ENCODE peak calls at places on chromosome 7, in seven cellular contexts. One of them, this sample, is unnamed.

GRCh38 chr7:111756687-111757178 is 194.4 kb upstream of the IMMP2L start:
- DNase-seq in A549: no peak
- DNase-seq in stomach: no peak
- DNase-seq in IMR-90: peak
- DNase-seq in ovary: peak
- DNase-seq in tibial nerve: peak
- DNase-seq in GM12891: no peak
- DNase-seq in this sample: no peak

GRCh38 chr7:101856488-101857357 is 39.3 kb downstream of the CUX1 start:
- DNase-seq in A549: peak
- DNase-seq in stomach: peak
- DNase-seq in IMR-90: peak
- DNase-seq in ovary: peak
- DNase-seq in tibial nerve: peak
- DNase-seq in GM12891: peak
- DNase-seq in this sample: peak

GRCh38 chr7:106609416-106609815 is 51.5 kb downstream of the CCDC71L start:
- DNase-seq in A549: no peak
- DNase-seq in stomach: no peak
- DNase-seq in IMR-90: peak
- DNase-seq in ovary: no peak
- DNase-seq in tibial nerve: no peak
- DNase-seq in GM12891: no peak
- DNase-seq in this sample: no peak

GRCh38 chr7:105776068-105776790 is 100.2 kb downstream of the ATXN7L1 start:
- DNase-seq in A549: peak
- DNase-seq in stomach: peak
- DNase-seq in IMR-90: peak
- DNase-seq in ovary: peak
- DNase-seq in tibial nerve: peak
- DNase-seq in GM12891: no peak
- DNase-seq in this sample: no peak

GRCh38 chr7:100673942-100674431 is 447 bp downstream of the GNB2 start:
- DNase-seq in A549: no peak
- DNase-seq in stomach: no peak
- DNase-seq in IMR-90: no peak
- DNase-seq in ovary: peak
- DNase-seq in tibial nerve: peak
- DNase-seq in GM12891: peak
- DNase-seq in this sample: peak

GRCh38 chr7:80735330-80735729 is 96.9 kb downstream of the CD36 start:
- DNase-seq in A549: no peak
- DNase-seq in stomach: no peak
- DNase-seq in IMR-90: no peak
- DNase-seq in ovary: no peak
- DNase-seq in tibial nerve: no peak
- DNase-seq in GM12891: no peak
- DNase-seq in this sample: no peak

GRCh38 chr7:20407585-20408466 is 77.1 kb downstream of the ITGB8 start:
- DNase-seq in A549: peak
- DNase-seq in stomach: peak
- DNase-seq in IMR-90: peak
- DNase-seq in ovary: peak
- DNase-seq in tibial nerve: peak
- DNase-seq in GM12891: no peak
- DNase-seq in this sample: no peak

GRCh38 chr7:40866601-40867000 is 731.8 kb downstream of the SUGCT start:
- DNase-seq in A549: peak
- DNase-seq in stomach: no peak
- DNase-seq in IMR-90: no peak
- DNase-seq in ovary: no peak
- DNase-seq in tibial nerve: peak
- DNase-seq in GM12891: no peak
- DNase-seq in this sample: no peak

GRCh38 chr7:116779921-116780320 is 82.5 kb upstream of the CAPZA2 start:
- DNase-seq in A549: no peak
- DNase-seq in stomach: no peak
- DNase-seq in IMR-90: no peak
- DNase-seq in ovary: no peak
- DNase-seq in tibial nerve: no peak
- DNase-seq in GM12891: no peak
- DNase-seq in this sample: no peak

GRCh38 chr7:33882950-33883349 is 22.4 kb upstream of the BMPER start:
- DNase-seq in A549: no peak
- DNase-seq in stomach: no peak
- DNase-seq in IMR-90: no peak
- DNase-seq in ovary: no peak
- DNase-seq in tibial nerve: no peak
- DNase-seq in GM12891: no peak
- DNase-seq in this sample: no peak

GRCh38 chr7:54145716-54146115 is 396.5 kb upstream of the VSTM2A start:
- DNase-seq in A549: no peak
- DNase-seq in stomach: no peak
- DNase-seq in IMR-90: no peak
- DNase-seq in ovary: no peak
- DNase-seq in tibial nerve: no peak
- DNase-seq in GM12891: no peak
- DNase-seq in this sample: no peak

GRCh38 chr7:29224726-29225125 is 30.2 kb downstream of the CHN2 start:
- DNase-seq in A549: no peak
- DNase-seq in stomach: no peak
- DNase-seq in IMR-90: no peak
- DNase-seq in ovary: no peak
- DNase-seq in tibial nerve: no peak
- DNase-seq in GM12891: no peak
- DNase-seq in this sample: no peak

GRCh38 chr7:90384433-90384832 is 18.8 kb upstream of the CLDN12 start:
- DNase-seq in A549: no peak
- DNase-seq in stomach: no peak
- DNase-seq in IMR-90: peak
- DNase-seq in ovary: no peak
- DNase-seq in tibial nerve: no peak
- DNase-seq in GM12891: no peak
- DNase-seq in this sample: no peak

GRCh38 chr7:110309941-110310340 is 781.0 kb upstream of the LRRN3 start:
- DNase-seq in A549: no peak
- DNase-seq in stomach: no peak
- DNase-seq in IMR-90: peak
- DNase-seq in ovary: no peak
- DNase-seq in tibial nerve: no peak
- DNase-seq in GM12891: no peak
- DNase-seq in this sample: no peak

GRCh38 chr7:34928052-34928451 is 109.2 kb downstream of the DPY19L1 start:
- DNase-seq in A549: peak
- DNase-seq in stomach: peak
- DNase-seq in IMR-90: no peak
- DNase-seq in ovary: no peak
- DNase-seq in tibial nerve: peak
- DNase-seq in GM12891: no peak
- DNase-seq in this sample: no peak

GRCh38 chr7:100102950-100103840 is 1.8 kb downstream of the AP4M1 start:
- DNase-seq in A549: no peak
- DNase-seq in stomach: no peak
- DNase-seq in IMR-90: peak
- DNase-seq in ovary: no peak
- DNase-seq in tibial nerve: no peak
- DNase-seq in GM12891: no peak
- DNase-seq in this sample: no peak

DNA sequence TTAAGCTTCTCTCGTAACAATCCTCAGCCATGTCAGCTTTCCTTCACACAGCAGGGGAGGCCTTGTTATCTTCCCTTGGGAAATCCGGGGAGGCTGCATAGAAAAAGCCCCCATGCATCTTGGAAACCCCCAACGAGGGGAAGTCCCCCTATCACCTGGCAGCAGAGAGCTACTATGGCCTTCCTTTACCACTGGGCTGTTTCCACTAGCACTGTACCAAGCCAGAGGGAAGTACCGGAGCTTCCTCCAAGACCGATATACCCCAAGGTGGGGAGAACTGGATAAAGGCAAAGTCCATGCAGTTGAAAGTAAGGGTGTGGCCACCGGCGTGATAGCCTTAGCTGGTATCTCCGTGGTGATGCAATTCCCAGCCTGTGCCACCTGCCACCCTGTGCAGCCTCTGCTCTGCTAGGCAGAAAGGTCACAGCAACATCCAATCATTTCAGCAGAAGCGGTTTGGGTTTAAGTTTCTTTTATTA is 4.4 kb upstream of the CLIP2 start:
- DNase-seq in A549: peak
- DNase-seq in stomach: peak
- DNase-seq in IMR-90: no peak
- DNase-seq in ovary: no peak
- DNase-seq in tibial nerve: no peak
- DNase-seq in GM12891: no peak
- DNase-seq in this sample: no peak
- TF ChIP-seq POLR2A in A549: no peak
- TF ChIP-seq POLR2A in stomach: no peak
- TF ChIP-seq POLR2A in IMR-90: no peak
- TF ChIP-seq POLR2A in ovary: no peak
- TF ChIP-seq POLR2A in tibial nerve: no peak
- TF ChIP-seq POLR2A in GM12891: no peak
- TF ChIP-seq POLR2A in this sample: no peak

GRCh38 chr7:122203814-122204213 is 59.8 kb upstream of the AASS start:
- DNase-seq in A549: no peak
- DNase-seq in stomach: no peak
- DNase-seq in IMR-90: no peak
- DNase-seq in ovary: no peak
- DNase-seq in tibial nerve: no peak
- DNase-seq in GM12891: no peak
- DNase-seq in this sample: no peak
- TF ChIP-seq POLR2A in A549: no peak
- TF ChIP-seq POLR2A in stomach: no peak
- TF ChIP-seq POLR2A in IMR-90: no peak
- TF ChIP-seq POLR2A in ovary: no peak
- TF ChIP-seq POLR2A in tibial nerve: no peak
- TF ChIP-seq POLR2A in GM12891: no peak
- TF ChIP-seq POLR2A in this sample: no peak

GRCh38 chr7:5349437-5350173 is 66.9 kb downstream of the SLC29A4 start:
- DNase-seq in A549: no peak
- DNase-seq in stomach: no peak
- DNase-seq in IMR-90: no peak
- DNase-seq in ovary: no peak
- DNase-seq in tibial nerve: no peak
- DNase-seq in GM12891: no peak
- DNase-seq in this sample: no peak
- TF ChIP-seq POLR2A in A549: no peak
- TF ChIP-seq POLR2A in stomach: no peak
- TF ChIP-seq POLR2A in IMR-90: no peak
- TF ChIP-seq POLR2A in ovary: no peak
- TF ChIP-seq POLR2A in tibial nerve: no peak
- TF ChIP-seq POLR2A in GM12891: no peak
- TF ChIP-seq POLR2A in this sample: no peak

GRCh38 chr7:87876040-87876758 is at the start of the genes DBF4 and SLC25A40:
- DNase-seq in A549: peak
- DNase-seq in stomach: peak
- DNase-seq in IMR-90: peak
- DNase-seq in ovary: peak
- DNase-seq in tibial nerve: peak
- DNase-seq in GM12891: peak
- DNase-seq in this sample: peak
- TF ChIP-seq POLR2A in A549: peak
- TF ChIP-seq POLR2A in stomach: no peak
- TF ChIP-seq POLR2A in IMR-90: peak
- TF ChIP-seq POLR2A in ovary: peak
- TF ChIP-seq POLR2A in tibial nerve: peak
- TF ChIP-seq POLR2A in GM12891: peak
- TF ChIP-seq POLR2A in this sample: no peak

DNA sequence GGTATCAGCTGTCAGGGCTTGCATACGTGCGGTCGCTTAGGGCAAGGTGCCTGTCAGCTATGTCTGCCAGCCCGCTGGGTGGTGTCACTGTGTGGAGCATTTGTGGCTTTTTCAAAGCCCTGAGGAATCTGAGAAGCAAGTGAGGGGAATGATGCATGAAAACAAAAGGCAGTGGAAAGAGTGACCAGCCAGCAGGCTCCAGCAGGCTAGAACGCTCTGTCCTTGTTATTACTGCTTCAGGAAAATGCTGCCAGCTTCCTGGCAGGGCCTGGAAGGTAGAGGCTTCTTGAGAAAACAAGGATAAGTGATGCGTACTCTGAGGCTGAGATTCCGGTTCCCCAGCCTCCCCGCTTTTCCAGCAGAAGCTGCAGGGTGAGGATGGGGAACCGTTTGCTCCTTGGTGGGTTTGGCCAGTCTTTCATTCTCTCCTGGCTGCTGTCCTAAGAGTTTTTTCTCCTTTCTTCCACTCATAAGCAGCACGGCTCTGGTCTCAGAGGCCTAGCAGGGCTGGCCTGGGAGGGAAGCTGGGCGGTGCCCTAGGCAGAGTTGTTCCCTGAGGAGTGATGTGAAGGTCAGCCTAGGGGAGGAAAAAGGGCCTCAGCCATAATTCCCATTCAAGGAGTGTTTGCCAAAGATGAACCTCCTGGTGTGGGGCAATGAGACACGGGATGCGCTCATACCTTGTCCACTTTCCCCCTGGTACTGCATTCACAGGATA is 42.8 kb upstream of the MKLN1 start:
- DNase-seq in A549: no peak
- DNase-seq in stomach: peak
- DNase-seq in IMR-90: no peak
- DNase-seq in ovary: peak
- DNase-seq in tibial nerve: peak
- DNase-seq in GM12891: no peak
- DNase-seq in this sample: peak
- TF ChIP-seq POLR2A in A549: no peak
- TF ChIP-seq POLR2A in stomach: no peak
- TF ChIP-seq POLR2A in IMR-90: no peak
- TF ChIP-seq POLR2A in ovary: no peak
- TF ChIP-seq POLR2A in tibial nerve: no peak
- TF ChIP-seq POLR2A in GM12891: no peak
- TF ChIP-seq POLR2A in this sample: no peak

GRCh38 chr7:151897201-151897711 is 20.3 kb upstream of the PRKAG2 start:
- DNase-seq in A549: no peak
- DNase-seq in stomach: peak
- DNase-seq in IMR-90: no peak
- DNase-seq in ovary: no peak
- DNase-seq in tibial nerve: no peak
- DNase-seq in GM12891: no peak
- DNase-seq in this sample: no peak
- TF ChIP-seq POLR2A in A549: no peak
- TF ChIP-seq POLR2A in stomach: no peak
- TF ChIP-seq POLR2A in IMR-90: no peak
- TF ChIP-seq POLR2A in ovary: no peak
- TF ChIP-seq POLR2A in tibial nerve: no peak
- TF ChIP-seq POLR2A in GM12891: no peak
- TF ChIP-seq POLR2A in this sample: no peak

GRCh38 chr7:44754802-44755697 is 6.4 kb downstream of the ZMIZ2 start:
- DNase-seq in A549: no peak
- DNase-seq in stomach: no peak
- DNase-seq in IMR-90: no peak
- DNase-seq in ovary: no peak
- DNase-seq in tibial nerve: no peak
- DNase-seq in GM12891: no peak
- DNase-seq in this sample: no peak
- TF ChIP-seq POLR2A in A549: no peak
- TF ChIP-seq POLR2A in stomach: no peak
- TF ChIP-seq POLR2A in IMR-90: no peak
- TF ChIP-seq POLR2A in ovary: no peak
- TF ChIP-seq POLR2A in tibial nerve: no peak
- TF ChIP-seq POLR2A in GM12891: no peak
- TF ChIP-seq POLR2A in this sample: no peak